ENCODE peak calls at places on chromosome 3, in seven cellular contexts. J is amniotic epithelial cell, H is NCI-H1417, S is skeletal muscle cell, R is astrocyte of the spinal cord, D is fibroblast of the conjunctiva, T is AG09309. M is an unnamed sample.

GRCh38 chr3:134911611-134912604 is 116.8 kb downstream of the EPHB1 start:
- DNase-seq in J (no peak), H (no peak), S (no peak), R (no peak), D (no peak), T (no peak), M (no peak)

GRCh38 chr3:66418432-66419052 is 82.3 kb downstream of the LRIG1 start:
- DNase-seq in J (no peak), H (no peak), S (no peak), R (peak; percentile 75), D (no peak), T (no peak), M (no peak)

GRCh38 chr3:135325726-135326245 is 530.7 kb downstream of the EPHB1 start:
- DNase-seq in J (no peak), H (peak; percentile 40), S (no peak), R (no peak), D (no peak), T (no peak), M (no peak)

GRCh38 chr3:197425485-197426131 is 127.2 kb upstream of the DLG1 start:
- DNase-seq in J (peak; percentile 21), H (no peak), S (no peak), R (no peak), D (no peak), T (no peak), M (no peak)

GRCh38 chr3:73832426-73832825 is 207.7 kb upstream of the PDZRN3 start:
- DNase-seq in J (peak; percentile 80), H (no peak), S (no peak), R (no peak), D (no peak), T (no peak), M (no peak)

GRCh38 chr3:186849392-186849975 is 7.0 kb downstream of the ADIPOQ start:
- DNase-seq in J (peak; percentile 39), H (peak; percentile 15), S (peak; percentile 10), R (peak; percentile 56), D (no peak), T (no peak), M (no peak)

GRCh38 chr3:107592073-107592472 is 69.3 kb downstream of the BBX start:
- DNase-seq in J (no peak), H (no peak), S (no peak), R (no peak), D (no peak), T (no peak), M (no peak)

GRCh38 chr3:183073839-183074615 is 25.3 kb downstream of the MCCC1 start:
- DNase-seq in J (no peak), H (no peak), S (no peak), R (no peak), D (peak; percentile 32), T (no peak), M (peak; percentile 30)

GRCh38 chr3:111071257-111072015 is at the start of gene NECTIN3:
- DNase-seq in J (peak; percentile 99), H (peak; percentile 82), S (peak; percentile 97), R (peak; percentile 99), D (peak; percentile 96), T (peak; percentile 98), M (peak; percentile 95)

GRCh38 chr3:181755959-181756358 is 44.2 kb downstream of the SOX2 start:
- DNase-seq in J (no peak), H (peak; percentile 10), S (no peak), R (no peak), D (no peak), T (no peak), M (no peak)

GRCh38 chr3:58129041-58129440 is 81.7 kb downstream of the DNASE1L3 start:
- DNase-seq in J (no peak), H (no peak), S (no peak), R (no peak), D (no peak), T (no peak), M (no peak)

GRCh38 chr3:33171580-33171979 is 47.0 kb downstream of the SUSD5 start:
- DNase-seq in J (no peak), H (no peak), S (no peak), R (no peak), D (no peak), T (no peak), M (no peak)

GRCh38 chr3:15976524-15976923 is 178.7 kb upstream of the ANKRD28 start:
- DNase-seq in J (no peak), H (no peak), S (no peak), R (no peak), D (no peak), T (no peak), M (no peak)

GRCh38 chr3:185631108-185631507 is 45.0 kb downstream of the SENP2 start:
- DNase-seq in J (peak; percentile 38), H (no peak), S (no peak), R (no peak), D (no peak), T (no peak), M (no peak)

GRCh38 chr3:49785565-49786356 is 581 bp downstream of the IP6K1 start:
- DNase-seq in J (peak; percentile 39), H (peak; percentile 39), S (no peak), R (peak; percentile 45), D (no peak), T (no peak), M (no peak)

GRCh38 chr3:111684640-111685039 is 89.5 kb upstream of the ZBED2 start:
- DNase-seq in J (no peak), H (no peak), S (no peak), R (no peak), D (no peak), T (no peak), M (no peak)

GRCh38 chr3:194090716-194091115 is 45.2 kb upstream of the HES1 start:
- DNase-seq in J (no peak), H (no peak), S (no peak), R (no peak), D (no peak), T (no peak), M (no peak)

GRCh38 chr3:126897943-126898342 is 85.0 kb upstream of the PLXNA1 start:
- DNase-seq in J (no peak), H (no peak), S (no peak), R (no peak), D (no peak), T (no peak), M (no peak)

GRCh38 chr3:171142985-171143384 is 116.5 kb upstream of the SLC2A2 start:
- DNase-seq in J (peak; percentile 78), H (peak; percentile 84), S (no peak), R (peak; percentile 77), D (peak; percentile 23), T (peak; percentile 35), M (no peak)

GRCh38 chr3:128217702-128218475 is 64.6 kb downstream of the EEFSEC start:
- DNase-seq in J (no peak), H (no peak), S (peak; percentile 39), R (peak; percentile 67), D (peak; percentile 71), T (no peak), M (no peak)

GRCh38 chr3:130916507-130917167 is 22.8 kb downstream of the ATP2C1 start:
- DNase-seq in J (no peak), H (no peak), S (no peak), R (no peak), D (no peak), T (no peak), M (no peak)

GRCh38 chr3:30059240-30059639 is 547.2 kb upstream of the TGFBR2 start:
- DNase-seq in J (no peak), H (no peak), S (no peak), R (no peak), D (no peak), T (no peak), M (no peak)

GRCh38 chr3:16482194-16482769 is 31.2 kb downstream of the RFTN1 start:
- DNase-seq in J (no peak), H (no peak), S (no peak), R (no peak), D (no peak), T (no peak), M (no peak)

GRCh38 chr3:155024006-155024638 is 56.0 kb upstream of the MME start:
- DNase-seq in J (peak; percentile 98), H (no peak), S (no peak), R (peak; percentile 13), D (no peak), T (no peak), M (no peak)

GRCh38 chr3:14200276-14200675 is 21.7 kb downstream of the LSM3 start:
- DNase-seq in J (no peak), H (no peak), S (no peak), R (no peak), D (no peak), T (no peak), M (no peak)

M was measured in HS-5.